ENCODE peak calls at places on chromosome 6, in ten cellular contexts. M is neural progenitor cell; S is GM12865; J is CD8-positive, alpha-beta T cell; X is iris pigment epithelial cell; T is cardiac muscle cell; H is T-helper 9 cell; I is upper lobe of right lung; E is thoracic aorta; L is activated CD8-positive, alpha-beta memory T cell treated with anti-CD3 and anti-CD28 coated beads for 48 hours. O is an unnamed sample.
A peak's percentile ranks its signal among the peaks of the same experiment; 100 is the strongest.

GRCh38 chr6:42099340-42100028 is 42.9 kb downstream of the C6orf132 start:
- DNase-seq in J (no peak), T (no peak), L (no peak), I (peak; percentile 86), X (peak; percentile 83), E (no peak), H (no peak), S (no peak), M (no peak), O (no peak)

GRCh38 chr6:105993769-105994521 is 92.2 kb upstream of the PRDM1 start:
- DNase-seq in I (peak; percentile 70), J (no peak), H (peak; percentile 34), S (peak; percentile 55), X (no peak), T (peak; percentile 42), M (peak; percentile 63), L (no peak), E (no peak), O (no peak)

GRCh38 chr6:45591306-45591705 is 213.6 kb upstream of the SUPT3H start:
- DNase-seq in L (no peak), S (no peak), E (no peak), T (no peak), M (no peak), X (peak; percentile 37), I (no peak), J (no peak), H (no peak), O (no peak)

GRCh38 chr6:116772450-116772849 is 6.9 kb upstream of the FAM162B start:
- DNase-seq in L (no peak), X (no peak), H (no peak), I (no peak), S (no peak), E (no peak), M (no peak), T (no peak), J (no peak), O (no peak)

GRCh38 chr6:137157601-137158000 is 15.8 kb downstream of the IL22RA2 start:
- DNase-seq in X (peak; percentile 13), E (no peak), J (no peak), M (no peak), S (no peak), H (no peak), L (no peak), T (no peak), I (no peak), O (no peak)

GRCh38 chr6:15401769-15402250 is 155.9 kb downstream of the JARID2 start:
- DNase-seq in S (no peak), J (no peak), L (no peak), I (no peak), X (no peak), H (no peak), E (no peak), M (no peak), T (no peak), O (no peak)

GRCh38 chr6:137728386-137729349 is 138.4 kb upstream of the TNFAIP3 start:
- DNase-seq in T (no peak), L (no peak), I (no peak), M (peak; percentile 49), H (no peak), X (peak; percentile 93), S (no peak), E (no peak), J (no peak), O (no peak)

GRCh38 chr6:154289818-154290508 is 66.6 kb downstream of the IPCEF1 start:
- DNase-seq in S (no peak), X (no peak), L (no peak), I (no peak), T (no peak), J (no peak), M (no peak), H (no peak), E (no peak), O (no peak)

GRCh38 chr6:82711992-82712788 is 348.6 kb downstream of the TPBG start:
- DNase-seq in H (no peak), E (no peak), T (no peak), M (no peak), I (no peak), S (no peak), J (no peak), X (peak; percentile 7), L (no peak), O (no peak)

GRCh38 chr6:158121335-158121734 is 46.7 kb downstream of the SERAC1 start:
- DNase-seq in L (no peak), T (no peak), I (no peak), M (no peak), J (no peak), X (no peak), S (no peak), E (no peak), H (no peak), O (peak; percentile 37)

GRCh38 chr6:53987527-53987888 is 123.7 kb upstream of the MLIP start:
- DNase-seq in S (no peak), J (no peak), T (no peak), L (no peak), X (no peak), H (no peak), M (no peak), E (no peak), I (no peak), O (no peak)

GRCh38 chr6:134853111-134854055 is 96.5 kb downstream of the ALDH8A1 start:
- DNase-seq in X (peak; percentile 57), S (no peak), M (no peak), E (no peak), H (no peak), L (no peak), T (peak; percentile 2), J (no peak), I (no peak), O (no peak)

GRCh38 chr6:90934081-90934480 is 347.2 kb upstream of the MAP3K7 start:
- DNase-seq in X (no peak), T (peak; percentile 29), H (no peak), M (peak; percentile 47), I (no peak), E (no peak), S (no peak), L (no peak), J (no peak), O (no peak)

GRCh38 chr6:128482642-128483041 is 37.8 kb downstream of the PTPRK start:
- DNase-seq in L (no peak), S (no peak), H (no peak), M (peak; percentile 51), X (no peak), J (no peak), E (no peak), I (no peak), T (no peak), O (no peak)

GRCh38 chr6:150599199-150600002 is at the start of gene PLEKHG1:
- DNase-seq in H (peak; percentile 38), M (peak; percentile 87), S (peak; percentile 73), X (peak; percentile 54), T (peak; percentile 81), J (peak; percentile 29), E (no peak), L (peak; percentile 52), I (peak; percentile 89), O (peak; percentile 43)

GRCh38 chr6:110951986-110952794 is 6.3 kb upstream of the GTF3C6 start:
- DNase-seq in J (no peak), M (no peak), E (no peak), T (no peak), H (no peak), S (no peak), L (no peak), I (no peak), X (peak; percentile 84), O (no peak)

GRCh38 chr6:46648869-46649488 is 3.6 kb downstream of the CYP39A1 start:
- DNase-seq in I (no peak), S (no peak), J (no peak), L (no peak), H (no peak), X (peak; percentile 65), M (no peak), T (no peak), E (no peak), O (no peak)

GRCh38 chr6:10347561-10348327 is 67.1 kb downstream of the TFAP2A start:
- DNase-seq in I (no peak), J (no peak), X (peak; percentile 70), E (no peak), H (no peak), S (no peak), M (no peak), L (no peak), T (no peak), O (no peak)

GRCh38 chr6:43964659-43965570 is 162.3 kb downstream of the MRPL14 start:
- DNase-seq in X (no peak), J (no peak), M (no peak), H (no peak), T (no peak), I (no peak), S (no peak), L (no peak), E (no peak), O (peak; percentile 30)

GRCh38 chr6:111952326-111952725 is 79.1 kb upstream of the FYN start:
- DNase-seq in M (peak; percentile 18), J (no peak), H (no peak), I (no peak), S (no peak), L (no peak), T (no peak), E (no peak), X (no peak), O (no peak)

GRCh38 chr6:154232013-154232920 is 124.3 kb downstream of the IPCEF1 start:
- DNase-seq in H (no peak), L (no peak), J (no peak), M (no peak), T (no peak), S (no peak), E (no peak), X (peak; percentile 32), I (no peak), O (no peak)

GRCh38 chr6:138404666-138405337 is 779 bp downstream of the HEBP2 start:
- DNase-seq in I (peak; percentile 70), M (no peak), L (no peak), J (no peak), T (peak; percentile 19), E (no peak), S (no peak), H (peak; percentile 28), X (peak; percentile 23), O (no peak)

GRCh38 chr6:152529364-152529763 is 107.8 kb downstream of the SYNE1 start:
- DNase-seq in T (no peak), H (no peak), I (no peak), X (peak; percentile 63), J (no peak), S (no peak), E (no peak), L (no peak), M (no peak), O (no peak)

GRCh38 chr6:31125586-31126363 is 5.5 kb upstream of the CDSN start:
- DNase-seq in H (no peak), J (no peak), M (no peak), E (no peak), T (no peak), X (peak; percentile 49), I (no peak), S (no peak), L (no peak), O (no peak)

GRCh38 chr6:11806561-11807317 is 28.1 kb upstream of the ADTRP start:
- DNase-seq in T (no peak), L (no peak), M (no peak), H (no peak), I (no peak), X (no peak), J (no peak), E (no peak), S (no peak), O (peak; percentile 90)

GRCh38 chr6:32627831-32628230 is 9.4 kb upstream of the HLA-DQA1 start:
- DNase-seq in J (no peak), M (no peak), H (peak; percentile 25), S (peak; percentile 91), L (no peak), T (no peak), I (peak; percentile 62), E (no peak), X (peak; percentile 62), O (no peak)

GRCh38 chr6:17472653-17473183 is 79.3 kb downstream of the CAP2 start:
- DNase-seq in I (no peak), M (no peak), T (peak; percentile 8), J (no peak), S (no peak), L (no peak), X (peak; percentile 22), H (no peak), E (no peak), O (peak; percentile 72)

O was measured in WERI-Rb-1.